ENCODE peak calls at places on chromosome 13, in ten cellular contexts. Z is NCI-H774; J is naive thymus-derived CD8-positive, alpha-beta T cell; T is epithelial cell of prostate; G is stimulated activated CD4-positive, alpha-beta T cell treated with anti-CD3 and anti-CD28 coated beads, Interleukin-4, amount 100 ng/mL, for 4 hours; C is NCI-H1092; M is non-pigmented ciliary epithelial cell; W is lower leg skin; R is heart left ventricle; B is ELR. V is an unnamed sample.

GRCh38 chr13:46101488-46102289 is 3.1 kb downstream of the CPB2 start:
- DNase-seq in C (no peak), J (no peak), B (no peak), W (no peak), G (no peak), Z (no peak), R (no peak), M (no peak), T (no peak), V (no peak)

GRCh38 chr13:44385847-44386246 is 12.2 kb downstream of the SERP2 start:
- DNase-seq in T (no peak), B (no peak), M (no peak), G (no peak), R (no peak), Z (no peak), W (no peak), C (no peak), J (no peak), V (no peak)

GRCh38 chr13:49022472-49023144 is 46.9 kb downstream of the FNDC3A start:
- DNase-seq in M (no peak), B (peak; percentile 81), T (no peak), G (no peak), J (no peak), C (no peak), R (no peak), W (no peak), Z (no peak), V (no peak)

GRCh38 chr13:99087954-99088491 is 110.2 kb upstream of the DOCK9 start:
- DNase-seq in G (peak; percentile 11), M (no peak), T (no peak), R (no peak), W (no peak), Z (no peak), C (peak; percentile 24), J (peak; percentile 23), B (no peak), V (no peak)

GRCh38 chr13:110913322-110913721 is 1.5 kb downstream of the ANKRD10 start:
- DNase-seq in T (no peak), W (no peak), Z (no peak), C (no peak), B (peak; percentile 30), J (no peak), G (no peak), R (no peak), M (no peak), V (no peak)

GRCh38 chr13:75250526-75251183 is 231.3 kb downstream of the TBC1D4 start:
- DNase-seq in J (no peak), W (no peak), G (no peak), B (peak; percentile 38), C (no peak), T (no peak), M (no peak), R (peak; percentile 26), Z (no peak), V (no peak)

GRCh38 chr13:60099631-60100420 is 63.9 kb downstream of the DIAPH3 start:
- DNase-seq in Z (no peak), B (no peak), J (no peak), T (no peak), R (no peak), C (no peak), G (no peak), W (no peak), M (no peak), V (no peak)

GRCh38 chr13:24187185-24187584 is 26.7 kb downstream of the SPATA13 start:
- DNase-seq in T (no peak), Z (no peak), B (peak; percentile 50), W (no peak), C (no peak), R (no peak), J (no peak), M (no peak), G (no peak), V (no peak)

GRCh38 chr13:44870456-44870929 is 118.8 kb downstream of the NUFIP1 start:
- DNase-seq in B (no peak), J (no peak), T (no peak), Z (peak; percentile 35), M (no peak), C (peak; percentile 19), R (peak; percentile 34), G (no peak), W (no peak), V (no peak)

GRCh38 chr13:50357586-50358118 is 342.4 kb downstream of the KCNRG start:
- DNase-seq in C (no peak), R (peak; percentile 39), B (peak; percentile 45), M (peak; percentile 85), T (peak; percentile 59), Z (peak; percentile 49), W (peak; percentile 21), G (no peak), J (no peak), V (no peak)

GRCh38 chr13:37029617-37030016 is 29.0 kb downstream of the EXOSC8 start:
- DNase-seq in M (no peak), C (no peak), G (no peak), T (no peak), B (no peak), Z (no peak), W (no peak), J (no peak), R (no peak), V (no peak)

GRCh38 chr13:112601351-112601750 is 13.4 kb upstream of the TUBGCP3 start:
- DNase-seq in W (no peak), J (no peak), C (no peak), G (no peak), T (no peak), M (no peak), B (no peak), R (no peak), Z (no peak), V (no peak)

GRCh38 chr13:105918842-105919741 is 616.4 kb downstream of the EFNB2 start:
- DNase-seq in M (peak; percentile 65), C (no peak), Z (peak; percentile 32), R (no peak), G (no peak), T (peak; percentile 70), B (peak; percentile 90), J (no peak), W (no peak), V (no peak)

GRCh38 chr13:49246850-49247721 is 639 bp upstream of the CDADC1 start:
- DNase-seq in G (no peak), T (no peak), M (no peak), W (no peak), J (no peak), B (no peak), R (no peak), C (no peak), Z (no peak), V (no peak)

GRCh38 chr13:47798194-47798593 is 202.9 kb downstream of the SUCLA2 start:
- DNase-seq in Z (no peak), W (no peak), B (no peak), J (no peak), T (no peak), R (no peak), C (no peak), G (no peak), M (no peak), V (no peak)

GRCh38 chr13:41428155-41428554 is 29.2 kb upstream of the RGCC start:
- DNase-seq in J (peak; percentile 59), C (no peak), R (no peak), T (no peak), W (no peak), Z (no peak), M (no peak), B (no peak), G (peak; percentile 23), V (no peak)

GRCh38 chr13:34764246-34764645 is 177.8 kb upstream of the NBEA start:
- DNase-seq in W (no peak), T (peak; percentile 36), M (no peak), Z (no peak), J (no peak), C (no peak), R (no peak), G (no peak), B (no peak), V (no peak)

GRCh38 chr13:50812242-50812641 is 31.2 kb downstream of the DLEU7 start:
- DNase-seq in T (no peak), C (no peak), B (no peak), R (no peak), J (no peak), Z (no peak), G (no peak), W (no peak), M (no peak), V (no peak)

GRCh38 chr13:65292488-65292901 is 1937.6 kb downstream of the PCDH9 start:
- DNase-seq in W (no peak), Z (no peak), R (no peak), G (no peak), M (peak; percentile 61), B (peak; percentile 67), C (no peak), T (no peak), J (no peak), V (peak; percentile 4)

GRCh38 chr13:20824762-20825161 is 51.0 kb upstream of the EEF1AKMT1 start:
- DNase-seq in Z (no peak), W (no peak), R (no peak), J (no peak), B (peak; percentile 90), M (peak; percentile 49), C (no peak), T (no peak), G (no peak), V (no peak)

GRCh38 chr13:30835442-30835841 is 70.6 kb upstream of the MEDAG start:
- DNase-seq in C (no peak), R (no peak), T (no peak), J (no peak), G (no peak), W (no peak), B (no peak), Z (no peak), M (no peak), V (no peak)